ENCODE peak calls at places on chromosomes 16 and 17, in six cellular contexts. I, U, A, M, Z and N are unnamed samples.

GRCh38 chr17:58535431-58535830 is 21.0 kb upstream of the MTMR4 start:
- DNase-seq in I (no peak), U (peak), A (peak), M (peak), Z (no peak), N (peak)

GRCh38 chr16:77169650-77170236 is 21.2 kb upstream of the MON1B start:
- DNase-seq in I (peak), U (peak), A (peak), M (peak), Z (no peak), N (peak)

GRCh38 chr17:49618112-49618611 is 42.5 kb downstream of the NXPH3 start:
- DNase-seq in I (no peak), U (no peak), A (peak), M (no peak), Z (no peak), N (no peak)

GRCh38 chr17:28204751-28205150 is 114.2 kb upstream of the TMEM97 start:
- DNase-seq in I (no peak), U (peak), A (no peak), M (peak), Z (no peak), N (peak)

GRCh38 chr17:49552070-49552751 is 23.5 kb upstream of the NXPH3 start:
- DNase-seq in I (no peak), U (no peak), A (no peak), M (no peak), Z (no peak), N (peak)

GRCh38 chr16:58187092-58187491 is 10.8 kb downstream of the CSNK2A2 start:
- DNase-seq in I (no peak), U (no peak), A (peak), M (peak), Z (no peak), N (no peak)

GRCh38 chr17:50279181-50279526 is 4.9 kb downstream of the TMEM92 start:
- DNase-seq in I (no peak), U (no peak), A (no peak), M (peak), Z (no peak), N (peak)

GRCh38 chr17:74843352-74843627 is 16.4 kb downstream of the GRIN2C start:
- DNase-seq in I (no peak), U (no peak), A (no peak), M (no peak), Z (no peak), N (no peak)

GRCh38 chr17:73628642-73629552 is 15.3 kb downstream of the SDK2 start:
- DNase-seq in I (no peak), U (no peak), A (no peak), M (no peak), Z (no peak), N (no peak)

DNA sequence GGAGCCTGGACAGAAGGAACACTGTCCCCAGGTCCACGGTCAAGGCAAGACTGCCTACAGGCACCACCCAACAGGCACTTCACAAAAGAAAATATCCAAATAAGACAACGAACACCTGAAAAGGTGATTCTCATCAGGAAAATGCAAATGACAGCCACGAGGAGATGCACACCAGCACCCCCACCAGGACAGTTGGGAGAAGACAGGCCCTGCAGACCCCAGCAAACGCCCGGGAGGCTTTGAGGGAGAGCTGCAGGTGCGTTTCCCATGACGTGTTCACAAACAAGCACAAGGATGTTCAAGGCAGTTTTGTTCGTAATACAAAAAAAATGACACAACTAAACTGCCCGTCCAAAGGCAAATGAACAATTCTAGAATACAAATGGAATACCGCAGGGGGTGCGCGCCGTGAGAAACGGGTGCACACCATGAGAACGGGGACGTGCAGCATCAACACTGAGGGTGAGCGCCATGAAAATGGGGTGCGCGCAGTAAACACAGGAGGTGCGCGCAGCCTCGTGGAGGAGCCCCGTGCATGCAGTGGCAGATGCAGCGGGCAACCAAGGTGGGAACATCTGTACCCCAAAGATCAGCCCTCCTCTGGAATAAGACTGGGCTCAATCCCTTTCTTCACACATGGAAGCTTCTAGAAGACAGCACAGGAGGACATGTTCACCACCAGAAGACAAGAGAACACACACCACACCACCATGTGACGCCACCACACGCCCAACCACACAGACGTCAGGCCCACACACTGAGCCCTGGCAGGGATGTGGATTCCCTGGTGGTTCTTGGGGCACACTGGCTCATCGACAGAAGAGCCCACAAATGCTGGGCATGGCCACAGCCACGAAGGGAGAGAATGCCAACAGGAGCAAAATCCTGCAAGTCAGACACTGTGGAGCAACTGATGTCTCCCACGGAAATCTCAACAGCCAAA is 91.2 kb downstream of the ZNF778 start:
- DNase-seq in I (no peak), U (no peak), A (no peak), M (no peak), Z (no peak), N (no peak)
- TF ChIP-seq CTCF in I (no peak), U (peak), A (peak), M (peak), Z (peak), N (peak)

DNA sequence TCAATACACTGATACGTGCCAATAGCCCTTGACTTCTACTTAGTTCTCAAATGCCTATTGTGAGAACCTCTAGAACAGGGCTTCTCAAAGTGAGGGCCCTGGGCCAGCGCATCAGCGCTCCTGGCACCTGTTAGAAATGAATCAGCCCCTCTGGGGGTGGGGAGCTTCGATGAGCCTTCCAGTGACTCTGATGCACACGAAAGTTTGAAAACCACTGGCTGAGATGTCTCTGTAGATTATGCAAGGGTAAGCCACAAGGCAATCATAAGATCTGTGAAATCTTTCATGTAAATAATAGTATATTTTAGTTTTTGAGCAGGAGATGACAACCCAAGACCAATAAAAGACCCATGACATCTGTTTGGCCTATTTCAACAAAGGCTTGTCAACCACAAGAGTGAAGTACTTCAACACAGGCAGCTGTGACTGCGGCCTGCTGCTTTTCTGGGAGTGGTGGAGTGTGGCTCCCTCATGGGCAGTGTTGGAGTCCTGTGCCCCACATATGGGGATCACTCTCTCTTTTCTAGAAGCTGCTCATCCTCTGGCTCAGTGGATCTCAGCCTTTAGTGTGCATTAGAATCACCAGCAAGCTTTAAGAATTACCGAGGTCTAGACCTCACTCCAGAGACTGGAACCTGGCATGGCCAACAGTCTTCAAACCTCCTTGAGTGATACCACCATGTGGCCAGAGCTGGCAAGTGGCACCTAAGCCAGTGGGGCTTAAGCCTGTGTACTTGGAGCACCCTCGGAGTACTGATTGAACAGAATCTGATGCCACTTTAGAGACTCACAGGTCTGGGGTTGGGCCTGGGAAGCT is 5.8 kb downstream of the MTHFSD start:
- DNase-seq in I (no peak), U (no peak), A (no peak), M (no peak), Z (no peak), N (no peak)
- TF ChIP-seq CTCF in I (no peak), U (no peak), A (no peak), M (no peak), Z (no peak), N (no peak)

GRCh38 chr17:77428901-77429734 is 288.3 kb downstream of the SEC14L1 start:
- DNase-seq in I (no peak), U (no peak), A (no peak), M (no peak), Z (no peak), N (no peak)

GRCh38 chr17:77425791-77426641 is 285.2 kb downstream of the SEC14L1 start:
- DNase-seq in I (no peak), U (peak), A (peak), M (peak), Z (no peak), N (peak)

GRCh38 chr17:77426676-77427386 is 286.1 kb downstream of the SEC14L1 start:
- DNase-seq in I (no peak), U (no peak), A (no peak), M (no peak), Z (no peak), N (no peak)

GRCh38 chr17:77428020-77428781 is 287.4 kb downstream of the SEC14L1 start:
- DNase-seq in I (no peak), U (no peak), A (no peak), M (no peak), Z (no peak), N (no peak)

GRCh38 chr17:77427471-77427991 is 286.8 kb downstream of the SEC14L1 start:
- DNase-seq in I (no peak), U (peak), A (peak), M (peak), Z (no peak), N (peak)
- TF ChIP-seq CTCF in I (no peak), U (no peak), A (no peak), M (no peak), Z (peak), N (no peak)

GRCh38 chr17:32769846-32770245 is 107.1 kb downstream of the MYO1D start:
- DNase-seq in I (no peak), U (peak), A (peak), M (peak), Z (no peak), N (peak)
- TF ChIP-seq CTCF in I (no peak), U (peak), A (peak), M (peak), Z (no peak), N (peak)

GRCh38 chr16:89972244-89973234 is 24.0 kb downstream of the DEF8 start:
- DNase-seq in I (peak), U (peak), A (peak), M (peak), Z (peak), N (peak)
- TF ChIP-seq CTCF in I (no peak), U (no peak), A (no peak), M (no peak), Z (no peak), N (no peak)